ENCODE peak calls at places on chromosomes 16 and 17, in nine cellular contexts. S is A549, D is choroid plexus epithelial cell, E is brain microvascular endothelial cell, U is tibial nerve, V is cardiac muscle cell, A is upper lobe of right lung, R is fibroblast of pulmonary artery, T is heart left ventricle. K is an unnamed sample.

GRCh38 chr16:165218-165538 is 600 bp upstream of the HBM start:
- DNase-seq in S (no peak), D (no peak), E (no peak), U (no peak), V (no peak), A (no peak), R (no peak), T (no peak), K (no peak)

GRCh38 chr16:83404261-83404660 is 403.5 kb upstream of the HSBP1 start:
- DNase-seq in S (no peak), D (no peak), E (no peak), U (no peak), V (no peak), A (no peak), R (no peak), T (no peak), K (no peak)

GRCh38 chr17:77400445-77400870 is 259.7 kb downstream of the SEC14L1 start:
- DNase-seq in S (no peak), D (peak), E (peak), U (no peak), V (peak), A (no peak), R (no peak), T (peak), K (no peak)

GRCh38 chr17:8062435-8062806 is 23.6 kb downstream of the ALOX15B start:
- DNase-seq in S (no peak), D (peak), E (peak), U (no peak), V (peak), A (no peak), R (peak), T (no peak), K (no peak)

GRCh38 chr17:80667462-80668277 is 123.0 kb downstream of the RPTOR start:
- DNase-seq in S (no peak), D (no peak), E (no peak), U (no peak), V (no peak), A (no peak), R (no peak), T (no peak), K (no peak)

GRCh38 chr17:57357830-57358426 is 101.6 kb downstream of the MSI2 start:
- DNase-seq in S (no peak), D (no peak), E (no peak), U (no peak), V (no peak), A (no peak), R (no peak), T (no peak), K (no peak)

GRCh38 chr17:2712300-2713043 is 908 bp upstream of the CLUH start:
- DNase-seq in S (no peak), D (no peak), E (no peak), U (no peak), V (no peak), A (no peak), R (no peak), T (no peak), K (peak)

GRCh38 chr16:57196753-57197152 is 10.6 kb downstream of the RSPRY1 start:
- DNase-seq in S (no peak), D (no peak), E (no peak), U (no peak), V (no peak), A (no peak), R (no peak), T (no peak), K (no peak)

GRCh38 chr16:27625050-27625697 is 75.2 kb downstream of the KATNIP start:
- DNase-seq in S (no peak), D (peak), E (no peak), U (no peak), V (peak), A (no peak), R (peak), T (no peak), K (no peak)

GRCh38 chr16:2239231-2239675 is 3.0 kb downstream of the DNASE1L2 start:
- DNase-seq in S (no peak), D (no peak), E (no peak), U (no peak), V (no peak), A (no peak), R (no peak), T (no peak), K (no peak)

GRCh38 chr16:31072540-31073072 is 1.4 kb downstream of the ZNF668 start:
- DNase-seq in S (peak), D (peak), E (peak), U (no peak), V (peak), A (no peak), R (peak), T (no peak), K (peak)

GRCh38 chr16:31129568-31130335 is 5.8 kb downstream of the PRSS8 start:
- DNase-seq in S (no peak), D (no peak), E (no peak), U (no peak), V (peak), A (peak), R (no peak), T (peak), K (peak)

GRCh38 chr16:566475-567361 is at the start of gene NHLRC4:
- DNase-seq in S (no peak), D (peak), E (peak), U (peak), V (peak), A (no peak), R (peak), T (peak), K (no peak)

DNA sequence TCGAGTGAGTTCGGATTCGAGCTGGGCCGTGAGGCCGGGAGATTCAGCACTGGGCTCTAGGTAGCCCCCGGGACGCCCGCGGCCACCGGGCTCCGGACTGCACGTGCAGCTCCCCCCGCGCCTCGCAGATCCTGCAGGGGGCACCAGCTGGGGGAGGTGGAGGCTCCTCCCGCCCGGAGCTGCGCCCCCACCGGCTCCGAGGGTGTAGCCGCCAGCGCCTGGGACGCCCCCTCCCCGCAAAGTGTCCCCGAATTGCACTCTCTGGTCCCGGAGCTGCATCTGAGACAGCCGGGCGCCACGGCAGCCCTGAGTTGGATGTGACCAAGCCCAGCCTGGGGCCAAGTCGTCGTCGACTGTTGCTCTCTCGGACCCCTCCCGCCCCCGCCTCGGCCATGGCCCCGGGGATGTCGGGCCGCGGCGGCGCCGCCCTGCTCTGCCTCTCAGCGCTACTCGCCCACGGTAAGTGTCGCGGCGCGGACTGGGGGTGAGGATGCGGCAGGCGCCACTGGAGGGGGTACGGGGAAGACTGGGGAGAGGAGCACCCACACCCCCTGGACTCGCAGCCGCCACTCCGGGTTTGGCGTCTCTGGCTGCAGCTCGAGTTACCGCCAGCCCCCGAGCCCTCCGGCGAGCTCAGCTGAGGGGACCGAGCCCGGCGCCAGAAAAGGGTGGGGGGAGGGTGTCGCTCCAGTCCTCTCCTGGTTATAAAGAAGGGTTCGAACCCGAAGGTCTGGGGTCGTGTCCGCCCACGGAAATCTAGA is 1.5 kb downstream of the TMEM132E start:
- DNase-seq in S (no peak), D (no peak), E (no peak), U (no peak), V (no peak), A (peak), R (no peak), T (no peak), K (no peak)
- TF ChIP-seq CTCF in S (no peak), D (no peak), E (no peak), U (no peak), V (no peak), A (no peak), R (no peak), T (no peak), K (no peak)

DNA sequence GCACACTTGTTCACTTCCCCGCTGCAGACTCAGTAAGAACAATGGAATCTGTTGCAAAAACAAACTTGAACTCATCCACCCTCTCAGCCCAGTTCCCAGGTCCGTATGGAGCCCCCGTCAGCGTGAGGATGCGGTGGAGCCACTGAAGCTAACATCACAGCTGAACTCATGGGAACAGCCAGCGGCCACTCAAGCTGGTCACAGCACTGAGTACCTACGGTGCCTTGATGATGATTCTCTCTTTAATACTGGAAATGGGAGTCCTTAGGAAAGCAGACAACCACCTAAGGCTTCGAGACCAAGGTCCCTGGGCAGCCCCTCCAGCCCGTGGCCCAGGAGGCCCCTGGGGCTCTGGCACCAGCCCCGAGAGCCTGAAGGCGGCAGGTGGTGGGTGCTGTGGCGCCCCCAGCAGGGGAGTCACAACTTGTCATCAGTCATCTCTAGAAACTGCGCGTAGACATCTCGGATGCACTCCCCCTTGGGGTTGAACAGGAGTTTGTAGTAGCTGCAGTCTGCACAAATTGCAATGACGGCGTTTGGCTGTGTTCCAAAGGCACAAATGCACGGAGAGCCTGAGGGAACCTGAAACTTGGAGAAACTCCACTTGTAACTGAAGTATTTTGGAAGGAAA is 31.0 kb upstream of the RHOT1 start:
- DNase-seq in S (no peak), D (peak), E (peak), U (peak), V (peak), A (no peak), R (peak), T (peak), K (peak)
- TF ChIP-seq CTCF in S (peak), D (peak), E (peak), U (peak), V (peak), A (peak), R (peak), T (peak), K (no peak)

GRCh38 chr16:5580772-5581171 is 483.2 kb upstream of the EEF2KMT start:
- DNase-seq in S (no peak), D (no peak), E (no peak), U (no peak), V (no peak), A (no peak), R (no peak), T (no peak), K (no peak)

GRCh38 chr16:5581963-5582362 is 484.4 kb upstream of the EEF2KMT start:
- DNase-seq in S (no peak), D (no peak), E (no peak), U (no peak), V (no peak), A (no peak), R (no peak), T (no peak), K (no peak)

GRCh38 chr16:5582529-5582928 is 484.9 kb upstream of the EEF2KMT start:
- DNase-seq in S (no peak), D (no peak), E (no peak), U (no peak), V (no peak), A (no peak), R (no peak), T (no peak), K (no peak)

GRCh38 chr16:5581428-5581827 is 483.8 kb upstream of the EEF2KMT start:
- DNase-seq in S (no peak), D (no peak), E (no peak), U (no peak), V (no peak), A (no peak), R (no peak), T (no peak), K (no peak)

GRCh38 chr16:5584100-5584499 is 486.5 kb upstream of the EEF2KMT start:
- DNase-seq in S (no peak), D (no peak), E (no peak), U (no peak), V (no peak), A (no peak), R (no peak), T (no peak), K (no peak)
- TF ChIP-seq CTCF in S (no peak), D (no peak), E (no peak), U (no peak), V (no peak), A (no peak), R (no peak), T (no peak), K (no peak)

GRCh38 chr17:19677736-19678379 is 29.3 kb downstream of the ALDH3A2 start:
- DNase-seq in S (no peak), D (no peak), E (no peak), U (no peak), V (no peak), A (no peak), R (no peak), T (no peak), K (no peak)

GRCh38 chr17:19676901-19677300 is 28.4 kb downstream of the ALDH3A2 start:
- DNase-seq in S (no peak), D (no peak), E (no peak), U (no peak), V (no peak), A (no peak), R (no peak), T (no peak), K (no peak)

GRCh38 chr17:19671433-19671832 is 22.9 kb downstream of the ALDH3A2 start:
- DNase-seq in S (no peak), D (no peak), E (no peak), U (no peak), V (no peak), A (no peak), R (no peak), T (no peak), K (no peak)

GRCh38 chr17:19670906-19671305 is 22.4 kb downstream of the ALDH3A2 start:
- DNase-seq in S (no peak), D (no peak), E (no peak), U (no peak), V (no peak), A (no peak), R (no peak), T (no peak), K (no peak)

GRCh38 chr17:19672009-19672837 is 23.7 kb downstream of the ALDH3A2 start:
- DNase-seq in S (no peak), D (peak), E (no peak), U (peak), V (no peak), A (no peak), R (no peak), T (peak), K (no peak)
- TF ChIP-seq CTCF in S (peak), D (peak), E (peak), U (no peak), V (peak), A (no peak), R (peak), T (peak), K (no peak)

GRCh38 chr16:6682142-6682811 is 650.4 kb upstream of the RBFOX1 start:
- DNase-seq in S (peak), D (no peak), E (no peak), U (peak), V (no peak), A (peak), R (no peak), T (peak), K (peak)

GRCh38 chr16:6689643-6690042 is 643.0 kb upstream of the RBFOX1 start:
- DNase-seq in S (no peak), D (no peak), E (no peak), U (no peak), V (no peak), A (no peak), R (no peak), T (no peak), K (no peak)

GRCh38 chr16:6687593-6687992 is 645.1 kb upstream of the RBFOX1 start:
- DNase-seq in S (no peak), D (no peak), E (no peak), U (no peak), V (no peak), A (no peak), R (no peak), T (no peak), K (no peak)

DNA sequence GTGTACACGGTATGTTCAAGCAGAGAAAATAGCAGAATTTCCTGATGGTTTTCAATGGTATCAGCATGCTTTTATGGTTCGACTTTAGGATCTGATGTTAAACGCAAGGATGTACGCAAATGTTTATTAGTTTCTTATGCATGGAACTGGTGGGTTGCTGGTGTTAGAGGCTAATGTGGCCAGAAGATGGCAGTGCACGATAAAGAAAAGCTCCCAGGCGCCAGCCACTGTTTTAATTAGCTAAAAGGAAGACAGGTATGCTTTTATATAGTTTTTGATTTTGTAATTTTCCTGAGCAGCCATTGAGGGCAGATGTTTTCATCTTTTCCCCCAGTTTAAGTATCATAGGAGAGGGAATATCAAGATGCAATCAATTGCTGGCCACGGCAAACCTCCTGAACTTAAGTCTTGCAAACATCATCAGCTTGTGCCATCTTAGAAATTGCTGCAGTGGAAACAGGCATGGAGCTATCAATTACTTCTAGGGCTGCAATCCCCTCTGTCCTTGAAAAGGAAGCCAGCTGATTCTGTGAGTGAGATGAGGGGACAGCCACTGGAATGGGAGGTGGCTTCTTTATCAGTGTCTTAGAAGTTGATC is 648.5 kb upstream of the RBFOX1 start:
- DNase-seq in S (peak), D (peak), E (peak), U (no peak), V (no peak), A (no peak), R (peak), T (no peak), K (peak)
- TF ChIP-seq CTCF in S (peak), D (peak), E (peak), U (peak), V (no peak), A (peak), R (no peak), T (peak), K (no peak)

DNA sequence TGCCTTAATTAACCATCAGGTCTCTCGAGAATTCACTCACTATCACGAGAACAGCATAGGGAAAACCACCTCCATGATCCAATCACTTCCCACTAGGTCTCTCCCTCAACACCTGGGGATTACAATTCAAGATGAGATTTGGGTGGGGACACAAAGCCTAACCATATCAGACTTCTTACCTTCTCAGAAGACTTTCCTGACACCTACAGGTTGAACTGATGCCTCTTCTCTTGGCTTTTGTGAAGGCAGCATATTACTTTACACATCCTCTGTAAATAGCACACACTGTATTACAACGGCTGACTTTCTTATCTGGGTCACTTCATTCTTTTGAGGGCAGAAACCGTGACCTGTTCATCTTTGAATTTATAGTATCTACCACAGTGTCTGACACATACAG is 23.6 kb downstream of the BMERB1 start:
- DNase-seq in S (no peak), D (no peak), E (no peak), U (no peak), V (no peak), A (no peak), R (no peak), T (no peak), K (no peak)
- TF ChIP-seq CTCF in S (no peak), D (no peak), E (no peak), U (no peak), V (no peak), A (no peak), R (no peak), T (no peak), K (no peak)

DNA sequence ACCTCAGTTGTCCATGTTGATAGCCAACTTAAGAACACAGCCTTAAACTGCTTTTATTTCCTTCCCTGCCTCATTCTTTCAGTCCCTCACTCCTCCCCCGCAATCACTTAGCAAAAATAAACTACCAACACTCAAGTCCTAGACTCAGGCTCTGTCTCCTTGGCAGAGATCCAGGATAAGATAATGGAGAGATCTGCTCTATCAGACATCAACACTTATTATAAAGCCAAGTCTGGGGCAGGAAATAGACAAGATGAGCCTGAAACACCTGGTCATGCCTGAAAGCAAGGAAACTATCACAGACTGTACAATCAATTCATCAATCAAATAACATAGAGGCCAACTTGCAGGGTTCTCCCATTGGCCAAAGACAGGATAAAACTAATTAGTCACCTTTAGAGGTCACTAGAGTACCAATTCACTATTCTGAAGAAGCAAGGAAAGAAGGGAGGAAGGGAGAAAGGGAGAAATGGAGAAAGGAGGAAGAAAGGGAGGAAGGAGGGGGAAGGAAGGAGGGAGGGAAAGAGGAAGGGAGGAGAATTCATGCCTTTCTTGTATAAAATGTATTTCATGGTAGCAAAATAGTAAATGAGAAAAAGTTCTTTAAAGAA is 15.6 kb downstream of the HYDIN start:
- DNase-seq in S (no peak), D (peak), E (no peak), U (no peak), V (peak), A (no peak), R (peak), T (no peak), K (no peak)
- TF ChIP-seq CTCF in S (peak), D (peak), E (no peak), U (no peak), V (peak), A (peak), R (no peak), T (no peak), K (no peak)

GRCh38 chr17:44648963-44649362 is 7.3 kb upstream of the MEIOC start:
- DNase-seq in S (no peak), D (no peak), E (no peak), U (no peak), V (no peak), A (no peak), R (no peak), T (no peak), K (no peak)

GRCh38 chr17:44642861-44643260 is 13.4 kb upstream of the MEIOC start:
- DNase-seq in S (no peak), D (no peak), E (no peak), U (no peak), V (peak), A (no peak), R (no peak), T (no peak), K (no peak)

GRCh38 chr17:44645341-44645740 is 10.9 kb upstream of the MEIOC start:
- DNase-seq in S (no peak), D (no peak), E (no peak), U (no peak), V (no peak), A (no peak), R (no peak), T (no peak), K (no peak)

GRCh38 chr17:44651228-44651627 is 5.0 kb upstream of the MEIOC start:
- DNase-seq in S (no peak), D (peak), E (no peak), U (no peak), V (no peak), A (no peak), R (no peak), T (no peak), K (no peak)

GRCh38 chr17:44646280-44646679 is 10.0 kb upstream of the MEIOC start:
- DNase-seq in S (no peak), D (no peak), E (no peak), U (no peak), V (no peak), A (no peak), R (no peak), T (no peak), K (no peak)
- TF ChIP-seq CTCF in S (no peak), D (no peak), E (no peak), U (no peak), V (no peak), A (no peak), R (no peak), T (no peak), K (no peak)

GRCh38 chr17:75109407-75110236 is at the start of gene ARMC7:
- DNase-seq in S (peak), D (peak), E (peak), U (peak), V (peak), A (peak), R (peak), T (peak), K (peak)
- TF ChIP-seq CTCF in S (peak), D (no peak), E (no peak), U (no peak), V (no peak), A (no peak), R (no peak), T (no peak), K (no peak)